ENCODE peak calls at places on chromosomes 7 and 10, in eight cellular contexts. One of them, this sample, is unnamed.

GRCh38 chr7:130269318-130269694 is 2.6 kb downstream of the CPA2 start:
- DNase-seq in glutamatergic neuron: no peak
- DNase-seq in endothelial cell: no peak
- DNase-seq in CD8-positive, alpha-beta T cell: no peak
- DNase-seq in H54: no peak
- DNase-seq in activated naive CD4-positive, alpha-beta T cell treated with anti-CD3 and anti-CD28 coated beads, Interleukin-2, amount 10 ng/mL, durations not matched to agents 7 days and 5 days: no peak
- DNase-seq in WTC11: no peak
- DNase-seq in brain microvascular endothelial cell: no peak
- DNase-seq in this sample: no peak

GRCh38 chr10:4059471-4060138 is 274.6 kb upstream of the KLF6 start:
- DNase-seq in brain microvascular endothelial cell: no peak
- DNase-seq in endothelial cell: no peak
- DNase-seq in CD8-positive, alpha-beta T cell: no peak
- DNase-seq in WTC11: no peak
- DNase-seq in activated naive CD4-positive, alpha-beta T cell treated with anti-CD3 and anti-CD28 coated beads, Interleukin-2, amount 10 ng/mL, durations not matched to agents 7 days and 5 days: peak; percentile 49
- DNase-seq in glutamatergic neuron: no peak
- DNase-seq in H54: no peak
- DNase-seq in this sample: no peak

GRCh38 chr7:69840248-69840647 is 242.0 kb downstream of the AUTS2 start:
- DNase-seq in activated naive CD4-positive, alpha-beta T cell treated with anti-CD3 and anti-CD28 coated beads, Interleukin-2, amount 10 ng/mL, durations not matched to agents 7 days and 5 days: no peak
- DNase-seq in H54: no peak
- DNase-seq in brain microvascular endothelial cell: no peak
- DNase-seq in glutamatergic neuron: no peak
- DNase-seq in endothelial cell: no peak
- DNase-seq in WTC11: no peak
- DNase-seq in CD8-positive, alpha-beta T cell: no peak
- DNase-seq in this sample: no peak

GRCh38 chr7:92833024-92833765 is 3.2 kb downstream of the CDK6 start:
- DNase-seq in activated naive CD4-positive, alpha-beta T cell treated with anti-CD3 and anti-CD28 coated beads, Interleukin-2, amount 10 ng/mL, durations not matched to agents 7 days and 5 days: peak; percentile 93
- DNase-seq in brain microvascular endothelial cell: peak; percentile 60
- DNase-seq in CD8-positive, alpha-beta T cell: peak; percentile 82
- DNase-seq in endothelial cell: peak; percentile 84
- DNase-seq in glutamatergic neuron: peak; percentile 87
- DNase-seq in H54: peak; percentile 52
- DNase-seq in WTC11: peak; percentile 92
- DNase-seq in this sample: peak; percentile 91

GRCh38 chr7:12316925-12317324 is 86.7 kb downstream of the VWDE start:
- DNase-seq in endothelial cell: no peak
- DNase-seq in H54: no peak
- DNase-seq in WTC11: no peak
- DNase-seq in CD8-positive, alpha-beta T cell: no peak
- DNase-seq in activated naive CD4-positive, alpha-beta T cell treated with anti-CD3 and anti-CD28 coated beads, Interleukin-2, amount 10 ng/mL, durations not matched to agents 7 days and 5 days: no peak
- DNase-seq in glutamatergic neuron: no peak
- DNase-seq in brain microvascular endothelial cell: no peak
- DNase-seq in this sample: no peak

GRCh38 chr10:33335800-33336605 is 1.5 kb upstream of the NRP1 start:
- DNase-seq in WTC11: peak; percentile 36
- DNase-seq in H54: peak; percentile 74
- DNase-seq in glutamatergic neuron: no peak
- DNase-seq in CD8-positive, alpha-beta T cell: no peak
- DNase-seq in activated naive CD4-positive, alpha-beta T cell treated with anti-CD3 and anti-CD28 coated beads, Interleukin-2, amount 10 ng/mL, durations not matched to agents 7 days and 5 days: no peak
- DNase-seq in brain microvascular endothelial cell: peak; percentile 39
- DNase-seq in endothelial cell: peak; percentile 58
- DNase-seq in this sample: peak; percentile 4

GRCh38 chr7:13279854-13280435 is 592.5 kb downstream of the ARL4A start:
- DNase-seq in WTC11: no peak
- DNase-seq in glutamatergic neuron: no peak
- DNase-seq in activated naive CD4-positive, alpha-beta T cell treated with anti-CD3 and anti-CD28 coated beads, Interleukin-2, amount 10 ng/mL, durations not matched to agents 7 days and 5 days: no peak
- DNase-seq in brain microvascular endothelial cell: no peak
- DNase-seq in endothelial cell: no peak
- DNase-seq in CD8-positive, alpha-beta T cell: no peak
- DNase-seq in H54: peak; percentile 7
- DNase-seq in this sample: no peak

GRCh38 chr7:106568680-106569499 is 92.1 kb downstream of the CCDC71L start:
- DNase-seq in H54: no peak
- DNase-seq in activated naive CD4-positive, alpha-beta T cell treated with anti-CD3 and anti-CD28 coated beads, Interleukin-2, amount 10 ng/mL, durations not matched to agents 7 days and 5 days: no peak
- DNase-seq in CD8-positive, alpha-beta T cell: no peak
- DNase-seq in glutamatergic neuron: peak; percentile 68
- DNase-seq in brain microvascular endothelial cell: no peak
- DNase-seq in WTC11: peak; percentile 24
- DNase-seq in endothelial cell: no peak
- DNase-seq in this sample: peak; percentile 18

GRCh38 chr10:112907893-112908292 is 42.2 kb upstream of the TCF7L2 start:
- DNase-seq in glutamatergic neuron: no peak
- DNase-seq in H54: peak; percentile 16
- DNase-seq in WTC11: no peak
- DNase-seq in endothelial cell: no peak
- DNase-seq in CD8-positive, alpha-beta T cell: no peak
- DNase-seq in activated naive CD4-positive, alpha-beta T cell treated with anti-CD3 and anti-CD28 coated beads, Interleukin-2, amount 10 ng/mL, durations not matched to agents 7 days and 5 days: no peak
- DNase-seq in brain microvascular endothelial cell: no peak
- DNase-seq in this sample: no peak

GRCh38 chr10:15703944-15704580 is 15.7 kb downstream of the ITGA8 start:
- DNase-seq in endothelial cell: no peak
- DNase-seq in WTC11: no peak
- DNase-seq in brain microvascular endothelial cell: no peak
- DNase-seq in H54: no peak
- DNase-seq in activated naive CD4-positive, alpha-beta T cell treated with anti-CD3 and anti-CD28 coated beads, Interleukin-2, amount 10 ng/mL, durations not matched to agents 7 days and 5 days: no peak
- DNase-seq in CD8-positive, alpha-beta T cell: no peak
- DNase-seq in glutamatergic neuron: no peak
- DNase-seq in this sample: no peak

GRCh38 chr7:49911906-49912305 is 138.5 kb downstream of the VWC2 start:
- DNase-seq in CD8-positive, alpha-beta T cell: no peak
- DNase-seq in activated naive CD4-positive, alpha-beta T cell treated with anti-CD3 and anti-CD28 coated beads, Interleukin-2, amount 10 ng/mL, durations not matched to agents 7 days and 5 days: no peak
- DNase-seq in glutamatergic neuron: no peak
- DNase-seq in brain microvascular endothelial cell: no peak
- DNase-seq in H54: no peak
- DNase-seq in endothelial cell: no peak
- DNase-seq in WTC11: no peak
- DNase-seq in this sample: no peak

GRCh38 chr10:49592726-49593563 is 17.2 kb upstream of the SLC18A3 start:
- DNase-seq in activated naive CD4-positive, alpha-beta T cell treated with anti-CD3 and anti-CD28 coated beads, Interleukin-2, amount 10 ng/mL, durations not matched to agents 7 days and 5 days: peak; percentile 67
- DNase-seq in H54: peak; percentile 77
- DNase-seq in WTC11: peak; percentile 83
- DNase-seq in CD8-positive, alpha-beta T cell: peak; percentile 31
- DNase-seq in endothelial cell: peak; percentile 78
- DNase-seq in glutamatergic neuron: peak; percentile 89
- DNase-seq in brain microvascular endothelial cell: peak; percentile 46
- DNase-seq in this sample: peak; percentile 55

GRCh38 chr10:27230022-27230421 is 10.6 kb downstream of the ACBD5 start:
- DNase-seq in glutamatergic neuron: no peak
- DNase-seq in CD8-positive, alpha-beta T cell: no peak
- DNase-seq in endothelial cell: no peak
- DNase-seq in H54: no peak
- DNase-seq in brain microvascular endothelial cell: no peak
- DNase-seq in activated naive CD4-positive, alpha-beta T cell treated with anti-CD3 and anti-CD28 coated beads, Interleukin-2, amount 10 ng/mL, durations not matched to agents 7 days and 5 days: no peak
- DNase-seq in WTC11: no peak
- DNase-seq in this sample: no peak

GRCh38 chr7:38916396-38916795 is 7.4 kb upstream of the VPS41 start:
- DNase-seq in brain microvascular endothelial cell: no peak
- DNase-seq in H54: no peak
- DNase-seq in endothelial cell: no peak
- DNase-seq in glutamatergic neuron: no peak
- DNase-seq in WTC11: no peak
- DNase-seq in CD8-positive, alpha-beta T cell: no peak
- DNase-seq in activated naive CD4-positive, alpha-beta T cell treated with anti-CD3 and anti-CD28 coated beads, Interleukin-2, amount 10 ng/mL, durations not matched to agents 7 days and 5 days: no peak
- DNase-seq in this sample: no peak

GRCh38 chr10:122515022-122515424 is 45.5 kb upstream of the DMBT1 start:
- DNase-seq in glutamatergic neuron: no peak
- DNase-seq in activated naive CD4-positive, alpha-beta T cell treated with anti-CD3 and anti-CD28 coated beads, Interleukin-2, amount 10 ng/mL, durations not matched to agents 7 days and 5 days: no peak
- DNase-seq in WTC11: no peak
- DNase-seq in endothelial cell: no peak
- DNase-seq in CD8-positive, alpha-beta T cell: no peak
- DNase-seq in brain microvascular endothelial cell: no peak
- DNase-seq in H54: no peak
- DNase-seq in this sample: no peak

GRCh38 chr7:73606801-73607691 is 17.3 kb downstream of the MLXIPL start:
- DNase-seq in CD8-positive, alpha-beta T cell: peak; percentile 66
- DNase-seq in H54: peak; percentile 63
- DNase-seq in glutamatergic neuron: peak; percentile 88
- DNase-seq in activated naive CD4-positive, alpha-beta T cell treated with anti-CD3 and anti-CD28 coated beads, Interleukin-2, amount 10 ng/mL, durations not matched to agents 7 days and 5 days: peak; percentile 73
- DNase-seq in brain microvascular endothelial cell: no peak
- DNase-seq in WTC11: peak; percentile 93
- DNase-seq in endothelial cell: peak; percentile 84
- DNase-seq in this sample: peak; percentile 65

GRCh38 chr7:155349601-155350331 is 52.1 kb downstream of the INSIG1 start:
- DNase-seq in WTC11: peak; percentile 28
- DNase-seq in CD8-positive, alpha-beta T cell: no peak
- DNase-seq in brain microvascular endothelial cell: no peak
- DNase-seq in glutamatergic neuron: peak; percentile 16
- DNase-seq in activated naive CD4-positive, alpha-beta T cell treated with anti-CD3 and anti-CD28 coated beads, Interleukin-2, amount 10 ng/mL, durations not matched to agents 7 days and 5 days: no peak
- DNase-seq in H54: no peak
- DNase-seq in endothelial cell: no peak
- DNase-seq in this sample: no peak

GRCh38 chr10:29028486-29028885 is 260.4 kb upstream of the LYZL1 start:
- DNase-seq in endothelial cell: no peak
- DNase-seq in CD8-positive, alpha-beta T cell: no peak
- DNase-seq in H54: no peak
- DNase-seq in brain microvascular endothelial cell: no peak
- DNase-seq in activated naive CD4-positive, alpha-beta T cell treated with anti-CD3 and anti-CD28 coated beads, Interleukin-2, amount 10 ng/mL, durations not matched to agents 7 days and 5 days: no peak
- DNase-seq in glutamatergic neuron: no peak
- DNase-seq in WTC11: no peak
- DNase-seq in this sample: no peak

GRCh38 chr10:500876-501275 is 188.6 kb downstream of the DIP2C start:
- DNase-seq in H54: no peak
- DNase-seq in glutamatergic neuron: no peak
- DNase-seq in WTC11: no peak
- DNase-seq in brain microvascular endothelial cell: no peak
- DNase-seq in endothelial cell: no peak
- DNase-seq in CD8-positive, alpha-beta T cell: no peak
- DNase-seq in activated naive CD4-positive, alpha-beta T cell treated with anti-CD3 and anti-CD28 coated beads, Interleukin-2, amount 10 ng/mL, durations not matched to agents 7 days and 5 days: peak; percentile 21
- DNase-seq in this sample: no peak

GRCh38 chr10:104300002-104300735 is 31.2 kb downstream of the GSTO2 start:
- DNase-seq in WTC11: no peak
- DNase-seq in endothelial cell: no peak
- DNase-seq in H54: peak; percentile 55
- DNase-seq in glutamatergic neuron: no peak
- DNase-seq in activated naive CD4-positive, alpha-beta T cell treated with anti-CD3 and anti-CD28 coated beads, Interleukin-2, amount 10 ng/mL, durations not matched to agents 7 days and 5 days: no peak
- DNase-seq in brain microvascular endothelial cell: peak; percentile 99
- DNase-seq in CD8-positive, alpha-beta T cell: no peak
- DNase-seq in this sample: no peak

GRCh38 chr7:151850484-151851159 is 26.3 kb downstream of the PRKAG2 start:
- DNase-seq in brain microvascular endothelial cell: no peak
- DNase-seq in glutamatergic neuron: peak; percentile 4
- DNase-seq in WTC11: no peak
- DNase-seq in CD8-positive, alpha-beta T cell: no peak
- DNase-seq in H54: no peak
- DNase-seq in endothelial cell: no peak
- DNase-seq in activated naive CD4-positive, alpha-beta T cell treated with anti-CD3 and anti-CD28 coated beads, Interleukin-2, amount 10 ng/mL, durations not matched to agents 7 days and 5 days: no peak
- DNase-seq in this sample: no peak

GRCh38 chr10:97347317-97347716 is 12.8 kb upstream of the FRAT2 start:
- DNase-seq in WTC11: no peak
- DNase-seq in activated naive CD4-positive, alpha-beta T cell treated with anti-CD3 and anti-CD28 coated beads, Interleukin-2, amount 10 ng/mL, durations not matched to agents 7 days and 5 days: no peak
- DNase-seq in H54: no peak
- DNase-seq in glutamatergic neuron: no peak
- DNase-seq in brain microvascular endothelial cell: no peak
- DNase-seq in CD8-positive, alpha-beta T cell: no peak
- DNase-seq in endothelial cell: no peak
- DNase-seq in this sample: no peak

GRCh38 chr7:68994841-68995240 is 603.4 kb upstream of the AUTS2 start:
- DNase-seq in glutamatergic neuron: no peak
- DNase-seq in activated naive CD4-positive, alpha-beta T cell treated with anti-CD3 and anti-CD28 coated beads, Interleukin-2, amount 10 ng/mL, durations not matched to agents 7 days and 5 days: no peak
- DNase-seq in WTC11: no peak
- DNase-seq in endothelial cell: no peak
- DNase-seq in CD8-positive, alpha-beta T cell: no peak
- DNase-seq in brain microvascular endothelial cell: no peak
- DNase-seq in H54: no peak
- DNase-seq in this sample: no peak

GRCh38 chr7:33547880-33548279 is 357.5 kb upstream of the BMPER start:
- DNase-seq in brain microvascular endothelial cell: no peak
- DNase-seq in WTC11: no peak
- DNase-seq in CD8-positive, alpha-beta T cell: no peak
- DNase-seq in H54: no peak
- DNase-seq in glutamatergic neuron: no peak
- DNase-seq in activated naive CD4-positive, alpha-beta T cell treated with anti-CD3 and anti-CD28 coated beads, Interleukin-2, amount 10 ng/mL, durations not matched to agents 7 days and 5 days: no peak
- DNase-seq in endothelial cell: no peak
- DNase-seq in this sample: no peak

GRCh38 chr7:133984023-133984422 is 143.1 kb upstream of the LRGUK start:
- DNase-seq in activated naive CD4-positive, alpha-beta T cell treated with anti-CD3 and anti-CD28 coated beads, Interleukin-2, amount 10 ng/mL, durations not matched to agents 7 days and 5 days: no peak
- DNase-seq in CD8-positive, alpha-beta T cell: no peak
- DNase-seq in endothelial cell: no peak
- DNase-seq in WTC11: no peak
- DNase-seq in glutamatergic neuron: peak; percentile 30
- DNase-seq in brain microvascular endothelial cell: no peak
- DNase-seq in H54: no peak
- DNase-seq in this sample: peak; percentile 52

GRCh38 chr10:30454744-30455498 is 20.9 kb downstream of the MAP3K8 start:
- DNase-seq in brain microvascular endothelial cell: peak; percentile 72
- DNase-seq in H54: no peak
- DNase-seq in CD8-positive, alpha-beta T cell: no peak
- DNase-seq in WTC11: no peak
- DNase-seq in glutamatergic neuron: no peak
- DNase-seq in activated naive CD4-positive, alpha-beta T cell treated with anti-CD3 and anti-CD28 coated beads, Interleukin-2, amount 10 ng/mL, durations not matched to agents 7 days and 5 days: no peak
- DNase-seq in endothelial cell: no peak
- DNase-seq in this sample: no peak

GRCh38 chr10:130737622-130738021 is 573.9 kb downstream of the TCERG1L start:
- DNase-seq in CD8-positive, alpha-beta T cell: no peak
- DNase-seq in H54: no peak
- DNase-seq in activated naive CD4-positive, alpha-beta T cell treated with anti-CD3 and anti-CD28 coated beads, Interleukin-2, amount 10 ng/mL, durations not matched to agents 7 days and 5 days: no peak
- DNase-seq in glutamatergic neuron: no peak
- DNase-seq in brain microvascular endothelial cell: no peak
- DNase-seq in WTC11: no peak
- DNase-seq in endothelial cell: no peak
- DNase-seq in this sample: no peak

GRCh38 chr10:15120523-15120922 is 23.4 kb downstream of the RPP38 start:
- DNase-seq in activated naive CD4-positive, alpha-beta T cell treated with anti-CD3 and anti-CD28 coated beads, Interleukin-2, amount 10 ng/mL, durations not matched to agents 7 days and 5 days: no peak
- DNase-seq in glutamatergic neuron: no peak
- DNase-seq in WTC11: no peak
- DNase-seq in CD8-positive, alpha-beta T cell: no peak
- DNase-seq in endothelial cell: no peak
- DNase-seq in brain microvascular endothelial cell: peak; percentile 49
- DNase-seq in H54: peak; percentile 32
- DNase-seq in this sample: no peak

GRCh38 chr10:36676321-36677169 is 448.9 kb upstream of the ANKRD30A start:
- DNase-seq in CD8-positive, alpha-beta T cell: no peak
- DNase-seq in WTC11: no peak
- DNase-seq in brain microvascular endothelial cell: peak; percentile 39
- DNase-seq in H54: no peak
- DNase-seq in endothelial cell: no peak
- DNase-seq in glutamatergic neuron: no peak
- DNase-seq in activated naive CD4-positive, alpha-beta T cell treated with anti-CD3 and anti-CD28 coated beads, Interleukin-2, amount 10 ng/mL, durations not matched to agents 7 days and 5 days: no peak
- DNase-seq in this sample: no peak

GRCh38 chr7:44341399-44341798 is 16.0 kb upstream of the CAMK2B start:
- DNase-seq in WTC11: no peak
- DNase-seq in H54: no peak
- DNase-seq in glutamatergic neuron: no peak
- DNase-seq in brain microvascular endothelial cell: no peak
- DNase-seq in activated naive CD4-positive, alpha-beta T cell treated with anti-CD3 and anti-CD28 coated beads, Interleukin-2, amount 10 ng/mL, durations not matched to agents 7 days and 5 days: no peak
- DNase-seq in CD8-positive, alpha-beta T cell: no peak
- DNase-seq in endothelial cell: no peak
- DNase-seq in this sample: no peak

GRCh38 chr10:117531371-117532002 is 11.1 kb upstream of the EMX2 start:
- DNase-seq in glutamatergic neuron: no peak
- DNase-seq in activated naive CD4-positive, alpha-beta T cell treated with anti-CD3 and anti-CD28 coated beads, Interleukin-2, amount 10 ng/mL, durations not matched to agents 7 days and 5 days: no peak
- DNase-seq in H54: no peak
- DNase-seq in endothelial cell: no peak
- DNase-seq in CD8-positive, alpha-beta T cell: no peak
- DNase-seq in WTC11: no peak
- DNase-seq in brain microvascular endothelial cell: no peak
- DNase-seq in this sample: no peak

GRCh38 chr10:78211476-78212110 is 177.9 kb downstream of the RPS24 start:
- DNase-seq in activated naive CD4-positive, alpha-beta T cell treated with anti-CD3 and anti-CD28 coated beads, Interleukin-2, amount 10 ng/mL, durations not matched to agents 7 days and 5 days: peak; percentile 33
- DNase-seq in brain microvascular endothelial cell: peak; percentile 29
- DNase-seq in CD8-positive, alpha-beta T cell: no peak
- DNase-seq in WTC11: peak; percentile 34
- DNase-seq in H54: peak; percentile 72
- DNase-seq in endothelial cell: peak; percentile 42
- DNase-seq in glutamatergic neuron: peak; percentile 45
- DNase-seq in this sample: peak; percentile 58